ENCODE peak calls at places on chromosomes 2 and 18, in ten cellular contexts. One of them, this sample, is unnamed.

GRCh38 chr2:173656086-173656485 is 301.4 kb downstream of the CDCA7 start:
- DNase-seq in adrenal gland: no peak
- DNase-seq in ovary: no peak
- DNase-seq in HCT116: no peak
- DNase-seq in esophagus squamous epithelium: no peak
- DNase-seq in A549: no peak
- DNase-seq in uterus: no peak
- DNase-seq in gastrocnemius medialis: no peak
- DNase-seq in body of pancreas: no peak
- DNase-seq in spleen: no peak
- DNase-seq in this sample: no peak

GRCh38 chr2:11743531-11743815 is 3.0 kb upstream of the LPIN1 start:
- DNase-seq in adrenal gland: peak
- DNase-seq in ovary: no peak
- DNase-seq in HCT116: no peak
- DNase-seq in esophagus squamous epithelium: no peak
- DNase-seq in A549: no peak
- DNase-seq in uterus: no peak
- DNase-seq in gastrocnemius medialis: no peak
- DNase-seq in body of pancreas: no peak
- DNase-seq in spleen: no peak
- DNase-seq in this sample: no peak

GRCh38 chr18:64164883-64165282 is 16.0 kb upstream of the LINC00305 start:
- DNase-seq in adrenal gland: no peak
- DNase-seq in ovary: no peak
- DNase-seq in HCT116: no peak
- DNase-seq in esophagus squamous epithelium: no peak
- DNase-seq in A549: no peak
- DNase-seq in uterus: no peak
- DNase-seq in gastrocnemius medialis: no peak
- DNase-seq in body of pancreas: no peak
- DNase-seq in spleen: no peak
- DNase-seq in this sample: no peak

GRCh38 chr2:106156305-106157288 is 37.5 kb downstream of the UXS1 start:
- DNase-seq in adrenal gland: no peak
- DNase-seq in ovary: no peak
- DNase-seq in HCT116: no peak
- DNase-seq in esophagus squamous epithelium: no peak
- DNase-seq in A549: no peak
- DNase-seq in uterus: no peak
- DNase-seq in gastrocnemius medialis: no peak
- DNase-seq in body of pancreas: no peak
- DNase-seq in spleen: no peak
- DNase-seq in this sample: no peak

GRCh38 chr2:229712125-229712524 is 2.2 kb downstream of the DNER start:
- DNase-seq in adrenal gland: no peak
- DNase-seq in ovary: no peak
- DNase-seq in HCT116: no peak
- DNase-seq in esophagus squamous epithelium: no peak
- DNase-seq in A549: no peak
- DNase-seq in uterus: no peak
- DNase-seq in gastrocnemius medialis: no peak
- DNase-seq in body of pancreas: no peak
- DNase-seq in spleen: no peak
- DNase-seq in this sample: no peak

GRCh38 chr2:220855296-220855695 is 716.8 kb downstream of the EPHA4 start:
- DNase-seq in adrenal gland: no peak
- DNase-seq in ovary: no peak
- DNase-seq in HCT116: no peak
- DNase-seq in esophagus squamous epithelium: no peak
- DNase-seq in A549: no peak
- DNase-seq in uterus: no peak
- DNase-seq in gastrocnemius medialis: no peak
- DNase-seq in body of pancreas: no peak
- DNase-seq in spleen: no peak
- DNase-seq in this sample: no peak

GRCh38 chr2:33583194-33583938 is 15.7 kb downstream of the FAM98A start:
- DNase-seq in adrenal gland: peak
- DNase-seq in ovary: no peak
- DNase-seq in HCT116: no peak
- DNase-seq in esophagus squamous epithelium: no peak
- DNase-seq in A549: no peak
- DNase-seq in uterus: no peak
- DNase-seq in gastrocnemius medialis: no peak
- DNase-seq in body of pancreas: peak
- DNase-seq in spleen: no peak
- DNase-seq in this sample: no peak

GRCh38 chr2:46984642-46985476 is 69.3 kb upstream of the MCFD2 start:
- DNase-seq in adrenal gland: peak
- DNase-seq in ovary: peak
- DNase-seq in HCT116: peak
- DNase-seq in esophagus squamous epithelium: no peak
- DNase-seq in A549: peak
- DNase-seq in uterus: peak
- DNase-seq in gastrocnemius medialis: peak
- DNase-seq in body of pancreas: no peak
- DNase-seq in spleen: peak
- DNase-seq in this sample: peak

GRCh38 chr2:64045938-64046337 is 26.7 kb upstream of the VPS54 start:
- DNase-seq in adrenal gland: no peak
- DNase-seq in ovary: no peak
- DNase-seq in HCT116: no peak
- DNase-seq in esophagus squamous epithelium: no peak
- DNase-seq in A549: no peak
- DNase-seq in uterus: no peak
- DNase-seq in gastrocnemius medialis: no peak
- DNase-seq in body of pancreas: no peak
- DNase-seq in spleen: no peak
- DNase-seq in this sample: no peak

GRCh38 chr2:39356922-39357639 is 80.0 kb downstream of the MAP4K3 start:
- DNase-seq in adrenal gland: no peak
- DNase-seq in ovary: no peak
- DNase-seq in HCT116: no peak
- DNase-seq in esophagus squamous epithelium: no peak
- DNase-seq in A549: no peak
- DNase-seq in uterus: no peak
- DNase-seq in gastrocnemius medialis: no peak
- DNase-seq in body of pancreas: no peak
- DNase-seq in spleen: no peak
- DNase-seq in this sample: no peak

GRCh38 chr2:216139884-216140283 is 30.7 kb downstream of the XRCC5 start:
- DNase-seq in adrenal gland: no peak
- DNase-seq in ovary: no peak
- DNase-seq in HCT116: peak
- DNase-seq in esophagus squamous epithelium: no peak
- DNase-seq in A549: peak
- DNase-seq in uterus: no peak
- DNase-seq in gastrocnemius medialis: no peak
- DNase-seq in body of pancreas: peak
- DNase-seq in spleen: no peak
- DNase-seq in this sample: no peak

GRCh38 chr18:69935319-69936190 is 12.1 kb downstream of the CD226 start:
- DNase-seq in adrenal gland: no peak
- DNase-seq in ovary: no peak
- DNase-seq in HCT116: peak
- DNase-seq in esophagus squamous epithelium: no peak
- DNase-seq in A549: no peak
- DNase-seq in uterus: no peak
- DNase-seq in gastrocnemius medialis: no peak
- DNase-seq in body of pancreas: peak
- DNase-seq in spleen: peak
- DNase-seq in this sample: no peak

GRCh38 chr2:7357993-7358392 is 440.8 kb downstream of the RNF144A start:
- DNase-seq in adrenal gland: no peak
- DNase-seq in ovary: no peak
- DNase-seq in HCT116: no peak
- DNase-seq in esophagus squamous epithelium: no peak
- DNase-seq in A549: no peak
- DNase-seq in uterus: no peak
- DNase-seq in gastrocnemius medialis: no peak
- DNase-seq in body of pancreas: no peak
- DNase-seq in spleen: no peak
- DNase-seq in this sample: no peak

GRCh38 chr18:5868218-5868904 is 27.0 kb downstream of the TMEM200C start:
- DNase-seq in adrenal gland: peak
- DNase-seq in ovary: peak
- DNase-seq in HCT116: no peak
- DNase-seq in esophagus squamous epithelium: peak
- DNase-seq in A549: peak
- DNase-seq in uterus: peak
- DNase-seq in gastrocnemius medialis: peak
- DNase-seq in body of pancreas: peak
- DNase-seq in spleen: no peak
- DNase-seq in this sample: peak

GRCh38 chr2:190352668-190353536 is 9.5 kb downstream of the INPP1 start:
- DNase-seq in adrenal gland: peak
- DNase-seq in ovary: no peak
- DNase-seq in HCT116: no peak
- DNase-seq in esophagus squamous epithelium: no peak
- DNase-seq in A549: no peak
- DNase-seq in uterus: no peak
- DNase-seq in gastrocnemius medialis: no peak
- DNase-seq in body of pancreas: peak
- DNase-seq in spleen: no peak
- DNase-seq in this sample: no peak

GRCh38 chr2:178317807-178318206 is 123.5 kb downstream of the OSBPL6 start:
- DNase-seq in adrenal gland: no peak
- DNase-seq in ovary: no peak
- DNase-seq in HCT116: no peak
- DNase-seq in esophagus squamous epithelium: no peak
- DNase-seq in A549: no peak
- DNase-seq in uterus: no peak
- DNase-seq in gastrocnemius medialis: no peak
- DNase-seq in body of pancreas: no peak
- DNase-seq in spleen: no peak
- DNase-seq in this sample: no peak

GRCh38 chr2:240250985-240251847 is 110.8 kb upstream of the OTOS start:
- DNase-seq in adrenal gland: peak
- DNase-seq in ovary: peak
- DNase-seq in HCT116: peak
- DNase-seq in esophagus squamous epithelium: no peak
- DNase-seq in A549: peak
- DNase-seq in uterus: peak
- DNase-seq in gastrocnemius medialis: peak
- DNase-seq in body of pancreas: peak
- DNase-seq in spleen: peak
- DNase-seq in this sample: peak

GRCh38 chr18:9926223-9926894 is 12.5 kb downstream of the VAPA start:
- DNase-seq in adrenal gland: no peak
- DNase-seq in ovary: no peak
- DNase-seq in HCT116: no peak
- DNase-seq in esophagus squamous epithelium: no peak
- DNase-seq in A549: no peak
- DNase-seq in uterus: no peak
- DNase-seq in gastrocnemius medialis: no peak
- DNase-seq in body of pancreas: no peak
- DNase-seq in spleen: no peak
- DNase-seq in this sample: no peak
- TF ChIP-seq POLR2A in adrenal gland: no peak
- TF ChIP-seq POLR2A in ovary: no peak
- TF ChIP-seq POLR2A in HCT116: no peak
- TF ChIP-seq POLR2A in esophagus squamous epithelium: no peak
- TF ChIP-seq POLR2A in A549: no peak
- TF ChIP-seq POLR2A in uterus: no peak
- TF ChIP-seq POLR2A in gastrocnemius medialis: no peak
- TF ChIP-seq POLR2A in body of pancreas: no peak
- TF ChIP-seq POLR2A in spleen: no peak
- TF ChIP-seq POLR2A in this sample: no peak

GRCh38 chr2:115163572-115163971 is 721.1 kb downstream of the DPP10 start:
- DNase-seq in adrenal gland: no peak
- DNase-seq in ovary: no peak
- DNase-seq in HCT116: no peak
- DNase-seq in esophagus squamous epithelium: no peak
- DNase-seq in A549: no peak
- DNase-seq in uterus: no peak
- DNase-seq in gastrocnemius medialis: no peak
- DNase-seq in body of pancreas: no peak
- DNase-seq in spleen: no peak
- DNase-seq in this sample: no peak
- H3K4me3 ChIP-seq in adrenal gland: no peak
- H3K4me3 ChIP-seq in ovary: no peak
- H3K4me3 ChIP-seq in HCT116: no peak
- H3K4me3 ChIP-seq in esophagus squamous epithelium: no peak
- H3K4me3 ChIP-seq in A549: no peak
- H3K4me3 ChIP-seq in uterus: no peak
- H3K4me3 ChIP-seq in gastrocnemius medialis: no peak
- H3K4me3 ChIP-seq in body of pancreas: no peak
- H3K4me3 ChIP-seq in spleen: no peak
- H3K4me3 ChIP-seq in this sample: no peak

DNA sequence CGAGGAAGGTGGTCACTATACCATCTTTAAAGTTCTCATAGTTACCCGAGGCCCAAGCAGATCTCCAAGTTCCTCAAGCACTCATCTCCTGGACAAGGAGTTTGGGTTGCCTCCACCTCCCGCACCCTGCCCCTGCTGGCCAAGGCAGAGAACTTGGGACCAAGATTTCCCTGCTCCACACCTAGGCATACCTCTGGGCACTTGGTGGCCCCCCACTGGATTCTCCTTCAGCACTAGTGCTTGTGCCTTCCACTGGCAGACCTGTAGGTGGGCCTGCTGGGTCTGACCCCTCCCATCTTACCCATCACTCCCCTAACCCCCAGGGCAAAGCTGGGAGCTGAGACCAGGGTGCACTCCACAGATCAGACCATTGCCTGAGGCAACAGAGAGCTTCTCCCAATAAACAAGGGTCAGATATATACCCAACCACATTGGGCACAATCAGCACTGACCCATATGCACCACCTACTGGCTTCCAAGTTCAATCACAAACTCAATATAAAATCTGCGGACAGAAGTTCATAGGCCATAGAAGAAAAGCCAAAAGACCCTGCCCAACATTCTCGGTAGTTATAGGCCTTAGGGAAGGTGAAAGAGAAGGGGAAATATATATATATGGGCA is 244.2 kb downstream of the EXOC6B start:
- DNase-seq in adrenal gland: no peak
- DNase-seq in ovary: no peak
- DNase-seq in HCT116: no peak
- DNase-seq in esophagus squamous epithelium: no peak
- DNase-seq in A549: no peak
- DNase-seq in uterus: peak
- DNase-seq in gastrocnemius medialis: no peak
- DNase-seq in body of pancreas: no peak
- DNase-seq in spleen: no peak
- DNase-seq in this sample: no peak
- TF ChIP-seq CTCF in adrenal gland: no peak
- TF ChIP-seq CTCF in ovary: no peak
- TF ChIP-seq CTCF in HCT116: no peak
- TF ChIP-seq CTCF in esophagus squamous epithelium: no peak
- TF ChIP-seq CTCF in A549: no peak
- TF ChIP-seq CTCF in uterus: no peak
- TF ChIP-seq CTCF in gastrocnemius medialis: no peak
- TF ChIP-seq CTCF in body of pancreas: no peak
- TF ChIP-seq CTCF in spleen: no peak
- TF ChIP-seq CTCF in this sample: no peak

DNA sequence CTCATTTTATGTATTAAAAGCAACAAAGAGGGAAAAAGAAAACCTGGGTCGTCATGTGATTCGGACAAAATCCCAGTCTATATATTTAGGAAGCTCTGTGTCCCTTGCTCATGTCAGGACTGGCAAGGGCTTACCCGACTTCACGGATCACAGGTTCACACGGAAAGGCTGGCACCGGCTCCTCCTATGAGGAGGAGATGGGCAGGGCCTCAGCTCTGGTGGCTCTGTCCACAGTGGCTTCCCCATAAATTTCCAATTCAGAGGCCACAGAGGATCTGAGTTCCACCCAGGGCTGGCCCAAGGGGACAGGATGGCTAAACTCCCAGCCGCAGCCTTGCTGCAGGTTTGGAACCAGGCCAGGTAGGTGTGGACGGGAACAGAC is 186.8 kb downstream of the BCL2 start:
- DNase-seq in adrenal gland: no peak
- DNase-seq in ovary: no peak
- DNase-seq in HCT116: no peak
- DNase-seq in esophagus squamous epithelium: no peak
- DNase-seq in A549: no peak
- DNase-seq in uterus: no peak
- DNase-seq in gastrocnemius medialis: peak
- DNase-seq in body of pancreas: peak
- DNase-seq in spleen: no peak
- DNase-seq in this sample: no peak
- TF ChIP-seq POLR2A in adrenal gland: no peak
- TF ChIP-seq POLR2A in ovary: no peak
- TF ChIP-seq POLR2A in HCT116: no peak
- TF ChIP-seq POLR2A in esophagus squamous epithelium: no peak
- TF ChIP-seq POLR2A in A549: no peak
- TF ChIP-seq POLR2A in uterus: no peak
- TF ChIP-seq POLR2A in gastrocnemius medialis: no peak
- TF ChIP-seq POLR2A in body of pancreas: no peak
- TF ChIP-seq POLR2A in spleen: no peak
- TF ChIP-seq POLR2A in this sample: no peak